ENCODE peak calls at places on chromosomes 7 and 10, in eight cellular contexts. Q is body of pancreas, D is Peyer's patch, L is fibroblast of lung, J is Karpas-422, X is endodermal cell, N is cardiac muscle cell, F is BE2C. B is an unnamed sample. For H3K9me3, the result is how much of the 10 kb centered on the place peaks cover.

GRCh38 chr7:116521046-116521664 is 3.7 kb upstream of the CAV1 start:
- DNase-seq in N (no peak), F (no peak), L (peak), X (no peak), Q (no peak), D (no peak), J (no peak), B (no peak)

GRCh38 chr10:72079356-72079755 is 9.0 kb downstream of the SPOCK2 start:
- DNase-seq in N (no peak), Q (no peak), J (peak), F (no peak), L (no peak), X (no peak), D (no peak), B (no peak)

GRCh38 chr7:98251844-98252639 is at the start of gene TECPR1:
- DNase-seq in Q (peak), J (peak), N (peak), D (peak), L (peak), F (peak), X (peak), B (peak)

GRCh38 chr7:28091190-28091589 is 89.4 kb downstream of the JAZF1 start:
- DNase-seq in X (no peak), F (no peak), J (no peak), D (no peak), Q (no peak), L (peak), N (no peak), B (no peak)

GRCh38 chr7:103447073-103447960 is 1.3 kb upstream of the SLC26A5 start:
- DNase-seq in Q (peak), X (peak), J (peak), F (peak), L (peak), N (peak), D (no peak), B (peak)

GRCh38 chr7:104943502-104944343 is 70.3 kb upstream of the KMT2E start:
- DNase-seq in N (peak), J (no peak), D (peak), F (peak), Q (peak), X (no peak), L (peak), B (peak)

GRCh38 chr7:128458956-128459355 is 3.3 kb downstream of the HILPDA start:
- DNase-seq in Q (no peak), D (no peak), J (no peak), F (no peak), L (no peak), X (no peak), N (no peak), B (no peak)

GRCh38 chr7:17371656-17372524 is 73.4 kb downstream of the AHR start:
- DNase-seq in L (peak), J (no peak), F (no peak), X (no peak), Q (no peak), D (no peak), N (no peak), B (no peak)

GRCh38 chr7:64887756-64888508 is 15.1 kb upstream of the ZNF273 start:
- DNase-seq in J (peak), Q (peak), F (no peak), X (peak), D (no peak), N (peak), L (no peak), B (peak)

GRCh38 chr7:37439282-37440021 is 9.2 kb downstream of the ELMO1 start:
- DNase-seq in F (no peak), J (no peak), L (no peak), D (no peak), X (no peak), Q (no peak), N (no peak), B (no peak)

GRCh38 chr7:91082038-91082437 is 182.2 kb upstream of the FZD1 start:
- DNase-seq in N (no peak), J (no peak), Q (no peak), X (no peak), L (peak), D (no peak), F (no peak), B (peak)

GRCh38 chr7:71733108-71733870 is 601.3 kb downstream of the GALNT17 start:
- DNase-seq in N (peak), Q (peak), J (peak), F (peak), L (peak), D (peak), X (peak), B (peak)

GRCh38 chr7:151490706-151491105 is 29.0 kb downstream of the RHEB start:
- DNase-seq in Q (no peak), L (no peak), J (no peak), N (no peak), X (no peak), F (no peak), D (no peak), B (no peak)

GRCh38 chr10:46282460-46283216 is 4.2 kb upstream of the ANTXRL start:
- DNase-seq in N (peak), D (peak), Q (peak), F (peak), L (peak), J (no peak), X (peak), B (peak)

GRCh38 chr7:25831901-25832411 is 320.0 kb upstream of the NFE2L3 start:
- DNase-seq in F (no peak), L (no peak), N (no peak), Q (no peak), X (no peak), J (no peak), D (no peak), B (no peak)

GRCh38 chr10:94002156-94002555 is 8.4 kb downstream of the PLCE1 start:
- DNase-seq in N (no peak), X (no peak), F (no peak), J (no peak), L (peak), Q (no peak), D (no peak), B (no peak)

GRCh38 chr7:146449625-146450024 is 333.0 kb downstream of the CNTNAP2 start:
- DNase-seq in D (no peak), J (no peak), L (no peak), F (no peak), X (no peak), N (no peak), Q (no peak), B (no peak)

GRCh38 chr7:149827089-149827981 is 10.8 kb upstream of the ZNF862 start:
- DNase-seq in X (no peak), J (no peak), L (no peak), Q (no peak), D (no peak), N (no peak), F (peak), B (no peak)

GRCh38 chr10:13624630-13625029 is 37.9 kb downstream of the PRPF18 start:
- DNase-seq in J (no peak), D (no peak), N (no peak), Q (no peak), L (no peak), F (no peak), X (no peak), B (no peak)

DNA sequence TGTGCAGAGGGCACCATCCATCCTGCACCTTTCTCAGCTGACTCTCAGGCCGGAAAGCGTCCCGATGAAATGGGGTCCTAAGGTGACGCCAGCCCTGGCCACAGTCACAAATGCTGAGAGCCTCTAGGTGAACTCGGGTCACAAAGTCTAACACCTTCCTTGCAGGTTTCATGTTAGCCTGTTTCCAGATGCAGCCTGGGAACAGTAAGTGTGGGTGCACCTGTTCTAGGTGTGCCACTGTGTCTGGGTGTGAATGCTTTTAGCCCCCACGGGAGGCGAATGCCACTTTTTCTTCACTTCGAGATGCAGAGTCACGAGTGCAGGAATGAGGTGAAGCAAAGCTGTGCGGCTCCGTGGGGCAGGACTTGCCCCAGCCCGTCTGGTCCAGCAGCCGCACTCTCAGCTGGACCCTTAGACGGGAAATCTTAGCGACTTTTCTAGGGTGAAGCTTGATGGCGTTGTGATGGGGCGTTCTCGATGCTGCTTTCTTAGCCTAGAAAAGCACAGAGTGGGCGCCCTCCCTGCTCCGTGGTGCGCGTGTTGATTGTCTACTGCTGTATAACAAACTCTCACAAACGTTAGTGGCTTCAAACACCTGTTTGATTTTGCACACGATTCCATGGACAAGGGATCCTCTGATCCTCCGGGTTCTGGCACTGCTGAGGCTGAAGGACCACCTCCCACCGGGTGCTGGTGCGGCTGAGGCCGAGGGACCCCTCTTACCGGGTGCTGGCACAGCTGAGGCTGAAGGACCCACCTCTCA is 13.6 kb upstream of the VIPR2 start:
- DNase-seq in L (no peak), J (peak), X (no peak), Q (no peak), N (no peak), F (no peak), D (no peak), B (no peak)
- H3K9me3 ChIP-seq in L (under half), J (under half), X (under half), Q (under half), N (under half), F (under half), D (under half), B (under half)

DNA sequence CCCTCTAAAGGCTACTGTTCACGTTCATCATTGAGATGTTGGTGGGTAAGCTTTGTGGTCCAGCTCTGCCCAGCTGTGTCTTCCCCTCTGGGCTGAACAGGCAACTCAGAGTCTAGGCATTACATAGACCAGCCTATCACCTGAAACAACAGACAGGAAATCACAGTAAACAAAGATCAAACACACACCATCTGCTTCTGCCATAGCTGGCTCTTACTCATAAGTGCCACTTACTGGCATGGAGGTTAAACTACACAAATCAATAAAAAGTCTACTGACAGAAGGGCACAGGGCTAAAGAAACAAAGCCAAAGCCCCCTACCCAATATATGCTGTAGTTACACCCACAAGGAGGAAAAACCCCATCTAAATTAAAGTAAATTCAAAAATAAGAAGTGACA is 35.0 kb downstream of the SEPTIN14 start:
- DNase-seq in D (no peak), N (no peak), Q (no peak), L (no peak), J (no peak), X (no peak), F (no peak), B (no peak)
- H3K9me3 ChIP-seq in D (under half), N (under half), Q (under half), L (under half), J (under half), X (half or more), F (under half), B (under half)

GRCh38 chr10:74048433-74048832 is 50.5 kb downstream of the VCL start:
- DNase-seq in N (no peak), F (no peak), J (no peak), Q (no peak), X (no peak), L (no peak), D (no peak), B (no peak)
- H3K9me3 ChIP-seq in N (under half), F (under half), J (under half), Q (under half), X (under half), L (under half), D (under half), B (under half)

DNA sequence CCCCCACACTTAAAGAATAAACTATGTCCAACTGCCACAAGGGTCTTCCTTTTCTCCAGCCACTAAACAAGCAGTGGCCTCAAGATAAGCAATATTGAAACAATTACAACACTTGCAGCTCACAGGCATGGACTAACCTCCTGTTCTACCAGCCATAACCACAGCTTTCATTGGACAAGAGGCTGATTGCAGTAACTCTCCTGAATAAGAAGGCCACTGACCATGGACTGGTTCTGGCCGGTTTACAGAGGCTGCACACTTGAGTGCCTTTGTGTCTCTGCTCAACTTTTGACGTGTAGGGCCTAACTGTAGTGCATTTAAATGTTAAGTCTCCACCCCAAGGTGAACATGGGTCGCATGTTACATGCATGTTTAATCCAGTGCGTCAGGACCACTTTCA is 104.5 kb downstream of the STRA8 start:
- DNase-seq in X (no peak), L (no peak), J (no peak), D (no peak), F (no peak), N (no peak), Q (no peak), B (peak)
- H3K9me3 ChIP-seq in X (under half), L (under half), J (under half), D (under half), F (under half), N (under half), Q (under half), B (under half)

DNA sequence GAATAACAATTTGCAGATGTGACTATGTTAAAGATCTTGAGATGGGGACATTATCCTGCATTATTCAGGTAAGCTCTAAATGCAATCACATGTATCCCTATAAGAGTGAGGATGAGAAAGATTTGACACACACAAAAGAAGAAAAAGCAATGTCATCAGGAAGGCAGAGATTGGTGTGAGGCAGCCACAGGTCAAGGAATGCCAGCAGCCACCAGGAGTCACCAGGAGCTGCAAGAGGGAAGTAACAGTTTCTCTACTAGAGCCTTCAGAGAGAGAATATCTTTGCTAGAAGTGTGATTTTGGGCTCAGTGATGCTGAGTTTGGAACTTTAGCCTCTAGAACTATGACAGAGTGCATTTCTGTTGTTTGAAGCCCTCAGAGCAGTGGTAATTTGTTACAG is 700.3 kb upstream of the SEMA3D start:
- DNase-seq in L (no peak), D (no peak), J (no peak), Q (no peak), F (no peak), X (peak), N (no peak), B (no peak)
- H3K9me3 ChIP-seq in L (under half), D (under half), J (under half), Q (under half), F (under half), X (under half), N (under half), B (under half)

DNA sequence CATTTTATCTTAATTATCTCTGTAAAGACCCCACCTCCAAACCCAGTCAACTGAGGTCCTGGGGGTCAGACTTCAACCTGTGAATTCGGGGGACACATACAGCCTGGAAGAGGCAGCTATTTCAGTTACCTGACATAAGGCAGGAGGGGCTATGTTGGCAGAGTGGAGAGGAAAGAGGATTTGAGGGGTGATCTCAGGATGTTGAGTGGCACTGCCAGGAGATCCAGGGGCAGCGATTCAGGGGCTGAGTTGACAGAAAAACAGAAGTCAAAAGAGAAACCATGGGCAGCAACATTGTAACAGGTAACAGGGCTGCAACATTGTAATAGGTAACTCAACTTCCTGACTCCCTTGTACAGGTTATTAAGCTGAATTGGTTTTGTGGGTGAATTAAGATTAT is 162.6 kb downstream of the ADARB2 start:
- DNase-seq in Q (no peak), D (no peak), N (no peak), L (no peak), F (no peak), J (no peak), X (no peak), B (no peak)
- H3K9me3 ChIP-seq in Q (under half), D (under half), N (under half), L (under half), F (under half), J (under half), X (under half), B (under half)